ENCODE peak calls at places on chromosomes 11 and 22, in nine cellular contexts. J, Z, B, O, U, G, P, R and M are unnamed samples.

GRCh38 chr11:820655-821512 is 2.2 kb downstream of the PNPLA2 start:
- DNase-seq in J (no peak), Z (peak), B (no peak), O (no peak), U (peak), G (peak), P (no peak), R (peak), M (peak)

GRCh38 chr11:128488471-128488870 is 98.9 kb downstream of the ETS1 start:
- DNase-seq in J (no peak), Z (peak), B (no peak), O (no peak), U (no peak), G (peak), P (no peak), R (no peak), M (no peak)

GRCh38 chr11:69674267-69674885 is 777 bp downstream of the LTO1 start:
- DNase-seq in J (no peak), Z (peak), B (peak), O (peak), U (no peak), G (peak), P (peak), R (no peak), M (no peak)

GRCh38 chr11:34730544-34731295 is 109.8 kb downstream of the EHF start:
- DNase-seq in J (no peak), Z (no peak), B (no peak), O (no peak), U (no peak), G (no peak), P (no peak), R (no peak), M (no peak)

GRCh38 chr11:61162092-61162935 is 1.1 kb upstream of the VPS37C start:
- DNase-seq in J (no peak), Z (no peak), B (peak), O (peak), U (no peak), G (peak), P (peak), R (no peak), M (no peak)

GRCh38 chr11:92399702-92400101 is 175.1 kb downstream of the FAT3 start:
- DNase-seq in J (no peak), Z (no peak), B (no peak), O (no peak), U (no peak), G (no peak), P (no peak), R (no peak), M (no peak)

GRCh38 chr22:22040472-22040871 is 57.9 kb upstream of the TOP3B start:
- DNase-seq in J (no peak), Z (no peak), B (no peak), O (no peak), U (no peak), G (no peak), P (no peak), R (no peak), M (no peak)

GRCh38 chr11:70548976-70549375 is 150.6 kb downstream of the CTTN start:
- DNase-seq in J (no peak), Z (no peak), B (no peak), O (no peak), U (no peak), G (no peak), P (peak), R (no peak), M (no peak)

GRCh38 chr11:45298718-45299117 is 12.6 kb upstream of the SYT13 start:
- DNase-seq in J (peak), Z (no peak), B (peak), O (no peak), U (no peak), G (no peak), P (no peak), R (no peak), M (no peak)

GRCh38 chr11:42175203-42175602 is 715.8 kb upstream of the LRRC4C start:
- DNase-seq in J (no peak), Z (peak), B (no peak), O (no peak), U (no peak), G (peak), P (no peak), R (no peak), M (no peak)

GRCh38 chr11:91296628-91297027 is 928.0 kb upstream of the FAT3 start:
- DNase-seq in J (no peak), Z (no peak), B (no peak), O (no peak), U (no peak), G (peak), P (no peak), R (no peak), M (no peak)

GRCh38 chr11:86681039-86681745 is 8.8 kb upstream of the ME3 start:
- DNase-seq in J (no peak), Z (no peak), B (no peak), O (no peak), U (no peak), G (no peak), P (no peak), R (no peak), M (no peak)

GRCh38 chr11:37506516-37506915 is 908.5 kb upstream of the RAG2 start:
- DNase-seq in J (no peak), Z (no peak), B (no peak), O (no peak), U (no peak), G (no peak), P (no peak), R (no peak), M (no peak)

GRCh38 chr11:37026741-37027140 is 428.7 kb upstream of the RAG2 start:
- DNase-seq in J (no peak), Z (no peak), B (no peak), O (no peak), U (no peak), G (no peak), P (no peak), R (no peak), M (no peak)

GRCh38 chr11:95536049-95536448 is 253.5 kb downstream of the FAM76B start:
- DNase-seq in J (no peak), Z (peak), B (no peak), O (no peak), U (no peak), G (peak), P (no peak), R (no peak), M (no peak)

GRCh38 chr22:41237707-41238569 is 2.8 kb downstream of the CHADL start:
- DNase-seq in J (peak), Z (peak), B (peak), O (no peak), U (peak), G (peak), P (no peak), R (peak), M (peak)

GRCh38 chr22:22957090-22957489 is 69.5 kb downstream of the IGLL5 start:
- DNase-seq in J (no peak), Z (no peak), B (no peak), O (no peak), U (no peak), G (no peak), P (peak), R (no peak), M (no peak)

GRCh38 chr11:1928891-1929541 is 9.5 kb downstream of the TNNT3 start:
- DNase-seq in J (no peak), Z (no peak), B (no peak), O (no peak), U (no peak), G (no peak), P (no peak), R (no peak), M (no peak)

GRCh38 chr11:42770444-42771065 is 541.2 kb upstream of the API5 start:
- DNase-seq in J (peak), Z (peak), B (peak), O (no peak), U (no peak), G (peak), P (peak), R (no peak), M (no peak)

GRCh38 chr11:128894685-128895084 is 3.5 kb downstream of the KCNJ5 start:
- DNase-seq in J (no peak), Z (no peak), B (no peak), O (no peak), U (no peak), G (no peak), P (peak), R (no peak), M (peak)

GRCh38 chr11:116925050-116925449 is 87.6 kb upstream of the APOA1 start:
- DNase-seq in J (no peak), Z (no peak), B (peak), O (no peak), U (no peak), G (no peak), P (no peak), R (no peak), M (no peak)

GRCh38 chr11:124896821-124897391 is 759 bp downstream of the ROBO4 start:
- DNase-seq in J (no peak), Z (no peak), B (no peak), O (no peak), U (no peak), G (no peak), P (no peak), R (peak), M (no peak)

GRCh38 chr22:20546541-20546950 is 39.1 kb downstream of the MED15 start:
- DNase-seq in J (no peak), Z (no peak), B (no peak), O (no peak), U (no peak), G (no peak), P (no peak), R (no peak), M (no peak)

GRCh38 chr11:117591316-117592039 is 205.5 kb downstream of the DSCAML1 start:
- DNase-seq in J (no peak), Z (no peak), B (no peak), O (no peak), U (no peak), G (no peak), P (no peak), R (no peak), M (no peak)

GRCh38 chr11:128757235-128757711 is 63.4 kb downstream of the FLI1 start:
- DNase-seq in J (no peak), Z (no peak), B (peak), O (no peak), U (no peak), G (peak), P (peak), R (peak), M (no peak)

GRCh38 chr11:79160786-79161403 is 279.9 kb downstream of the TENM4 start:
- DNase-seq in J (peak), Z (peak), B (no peak), O (no peak), U (no peak), G (peak), P (no peak), R (no peak), M (no peak)

GRCh38 chr11:40686765-40687164 is 772.7 kb downstream of the LRRC4C start:
- DNase-seq in J (no peak), Z (no peak), B (no peak), O (no peak), U (no peak), G (no peak), P (no peak), R (no peak), M (no peak)

GRCh38 chr11:126628790-126629621 is 273.5 kb downstream of the ST3GAL4 start:
- DNase-seq in J (no peak), Z (peak), B (no peak), O (no peak), U (no peak), G (no peak), P (no peak), R (no peak), M (no peak)

GRCh38 chr11:17405232-17406005 is 17.0 kb upstream of the KCNJ11 start:
- DNase-seq in J (no peak), Z (peak), B (no peak), O (no peak), U (peak), G (peak), P (peak), R (peak), M (peak)

GRCh38 chr11:44865866-44866272 is 84.8 kb downstream of the TP53I11 start:
- DNase-seq in J (no peak), Z (no peak), B (no peak), O (no peak), U (peak), G (no peak), P (no peak), R (no peak), M (peak)

GRCh38 chr11:26704249-26704648 is 17.6 kb downstream of the SLC5A12 start:
- DNase-seq in J (no peak), Z (no peak), B (no peak), O (no peak), U (no peak), G (peak), P (no peak), R (no peak), M (no peak)

GRCh38 chr11:75982309-75982708 is 167.3 kb downstream of the UVRAG start:
- DNase-seq in J (no peak), Z (no peak), B (no peak), O (no peak), U (no peak), G (no peak), P (peak), R (no peak), M (no peak)

GRCh38 chr22:49436056-49436455 is 391.6 kb downstream of the BRD1 start:
- DNase-seq in J (no peak), Z (no peak), B (no peak), O (no peak), U (no peak), G (no peak), P (no peak), R (no peak), M (no peak)

GRCh38 chr22:25081409-25081824 is 118.2 kb upstream of the CRYBB3 start:
- DNase-seq in J (peak), Z (no peak), B (peak), O (no peak), U (no peak), G (peak), P (peak), R (peak), M (no peak)

GRCh38 chr11:101509911-101510310 is 73.9 kb downstream of the TRPC6 start:
- DNase-seq in J (no peak), Z (no peak), B (no peak), O (no peak), U (no peak), G (no peak), P (no peak), R (no peak), M (no peak)

GRCh38 chr11:59199546-59200420 is 12.9 kb downstream of the MPEG1 start:
- DNase-seq in J (no peak), Z (no peak), B (no peak), O (no peak), U (no peak), G (no peak), P (no peak), R (no peak), M (no peak)

GRCh38 chr11:10899542-10899830 is 41.6 kb upstream of the ZBED5 start:
- DNase-seq in J (no peak), Z (no peak), B (no peak), O (no peak), U (peak), G (peak), P (peak), R (no peak), M (peak)
- H3K4me3 ChIP-seq in J (no peak), Z (peak), B (no peak), O (no peak), U (peak), G (no peak), P (peak), R (no peak), M (peak)

GRCh38 chr11:62787005-62787759 is at the start of gene TMEM179B:
- DNase-seq in J (peak), Z (peak), B (peak), O (peak), U (peak), G (peak), P (peak), R (peak), M (peak)

GRCh38 chr11:62789576-62789975 is 2.2 kb downstream of the TMEM223 start:
- DNase-seq in J (no peak), Z (no peak), B (no peak), O (no peak), U (no peak), G (no peak), P (no peak), R (no peak), M (no peak)

GRCh38 chr11:62786318-62787004 is 741 bp upstream of the TMEM179B start:
- DNase-seq in J (peak), Z (peak), B (peak), O (peak), U (peak), G (peak), P (peak), R (peak), M (peak)

GRCh38 chr11:62791501-62792192 is at the start of gene TMEM223:
- DNase-seq in J (peak), Z (peak), B (peak), O (peak), U (peak), G (peak), P (peak), R (peak), M (peak)

GRCh38 chr11:62788991-62789390 is 1.8 kb downstream of the TMEM179B start:
- DNase-seq in J (no peak), Z (no peak), B (no peak), O (no peak), U (no peak), G (no peak), P (peak), R (no peak), M (no peak)
- H3K4me3 ChIP-seq in J (no peak), Z (peak), B (no peak), O (no peak), U (no peak), G (no peak), P (peak), R (no peak), M (peak)

GRCh38 chr11:105609832-105610781 is at the start of gene GRIA4:
- DNase-seq in J (peak), Z (peak), B (no peak), O (no peak), U (peak), G (no peak), P (no peak), R (no peak), M (no peak)

GRCh38 chr11:105611837-105612480 is 2.1 kb downstream of the GRIA4 start:
- DNase-seq in J (peak), Z (no peak), B (no peak), O (no peak), U (no peak), G (no peak), P (no peak), R (no peak), M (no peak)

GRCh38 chr11:105611414-105611813 is 1.5 kb downstream of the GRIA4 start:
- DNase-seq in J (no peak), Z (no peak), B (no peak), O (no peak), U (no peak), G (no peak), P (no peak), R (no peak), M (no peak)

GRCh38 chr11:105609341-105609781 is 512 bp upstream of the GRIA4 start:
- DNase-seq in J (peak), Z (no peak), B (no peak), O (no peak), U (peak), G (peak), P (no peak), R (no peak), M (no peak)

GRCh38 chr11:105610796-105611361 is 1.0 kb downstream of the GRIA4 start:
- DNase-seq in J (no peak), Z (no peak), B (no peak), O (no peak), U (no peak), G (no peak), P (no peak), R (no peak), M (no peak)
- H3K4me3 ChIP-seq in J (peak), Z (peak), B (no peak), O (peak), U (peak), G (no peak), P (no peak), R (peak), M (peak)

GRCh38 chr11:19715373-19715772 is 2.7 kb downstream of the NAV2 start:
- DNase-seq in J (no peak), Z (peak), B (no peak), O (peak), U (no peak), G (peak), P (no peak), R (no peak), M (no peak)
- H3K4me3 ChIP-seq in J (no peak), Z (peak), B (no peak), O (peak), U (peak), G (peak), P (no peak), R (peak), M (peak)

GRCh38 chr11:62559204-62559603 is 12.6 kb upstream of the AHNAK start:
- DNase-seq in J (no peak), Z (no peak), B (no peak), O (no peak), U (no peak), G (no peak), P (no peak), R (no peak), M (no peak)

GRCh38 chr11:62556102-62556871 is 9.7 kb upstream of the AHNAK start:
- DNase-seq in J (no peak), Z (peak), B (peak), O (peak), U (peak), G (peak), P (peak), R (peak), M (peak)

GRCh38 chr11:62556872-62557631 is 10.4 kb upstream of the AHNAK start:
- DNase-seq in J (no peak), Z (no peak), B (no peak), O (no peak), U (no peak), G (no peak), P (peak), R (no peak), M (no peak)

GRCh38 chr11:62560566-62561103 is 13.1 kb downstream of the EEF1G start:
- DNase-seq in J (peak), Z (peak), B (peak), O (peak), U (peak), G (peak), P (peak), R (peak), M (peak)

GRCh38 chr11:62558669-62559068 is 12.1 kb upstream of the AHNAK start:
- DNase-seq in J (no peak), Z (no peak), B (no peak), O (no peak), U (no peak), G (no peak), P (no peak), R (no peak), M (peak)
- H3K4me3 ChIP-seq in J (no peak), Z (no peak), B (no peak), O (no peak), U (no peak), G (no peak), P (no peak), R (no peak), M (no peak)

DNA sequence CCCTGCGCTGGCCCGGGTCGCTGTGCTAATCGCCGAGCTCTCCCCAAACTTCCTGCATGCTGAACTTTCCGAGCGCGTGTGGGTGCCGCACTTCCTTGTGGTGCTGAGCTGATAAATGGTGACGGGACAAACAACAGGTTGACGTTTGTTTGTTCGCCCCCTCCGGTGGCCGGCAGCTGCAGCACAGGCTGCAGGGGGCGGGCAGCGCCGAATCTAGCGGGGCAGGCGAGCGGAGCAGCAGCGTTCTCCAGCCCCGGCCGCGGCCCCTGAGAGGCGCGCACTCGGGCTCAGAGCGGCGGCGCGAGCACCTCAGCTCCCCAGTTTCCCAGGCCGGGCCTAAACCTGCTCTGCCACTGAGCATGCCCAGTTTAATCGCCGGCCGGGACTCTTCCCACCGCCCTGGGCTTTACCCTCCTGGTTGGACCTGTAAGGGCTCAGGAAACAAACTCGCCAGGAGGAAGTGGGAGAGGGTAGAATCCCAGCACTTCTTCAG is at the start of gene PDGFD:
- DNase-seq in J (peak), Z (peak), B (peak), O (peak), U (peak), G (peak), P (no peak), R (peak), M (peak)
- H3K4me3 ChIP-seq in J (peak), Z (peak), B (peak), O (peak), U (peak), G (peak), P (no peak), R (peak), M (peak)